ENCODE peak calls at places on chromosomes 16 and 17, in six cellular contexts. Y is stimulated activated CD4-positive, alpha-beta T cell treated with anti-CD3 and anti-CD28 coated beads, Interleukin-2, amount 100 ng/mL, for 24 hours; I is M059J; B is heart right ventricle; S is SK-MEL-5; G is T-helper 2 cell. W is an unnamed sample.

GRCh38 chr16:67286441-67287235 is 7.3 kb downstream of the PLEKHG4 start:
- DNase-seq in Y (no peak), I (peak), B (no peak), S (no peak), G (no peak), W (no peak)

GRCh38 chr16:84252214-84252613 is 12.4 kb upstream of the KCNG4 start:
- DNase-seq in Y (no peak), I (no peak), B (no peak), S (no peak), G (no peak), W (no peak)

GRCh38 chr17:38735161-38735997 is 5.2 kb downstream of the CISD3 start:
- DNase-seq in Y (peak), I (no peak), B (peak), S (peak), G (peak), W (no peak)

GRCh38 chr17:17363638-17364337 is 60.6 kb downstream of the NT5M start:
- DNase-seq in Y (no peak), I (no peak), B (no peak), S (no peak), G (no peak), W (no peak)

GRCh38 chr16:14232106-14232890 is 161.2 kb downstream of the MRTFB start:
- DNase-seq in Y (no peak), I (no peak), B (no peak), S (no peak), G (no peak), W (no peak)

GRCh38 chr17:9729735-9730420 is 61.5 kb downstream of the DHRS7C start:
- DNase-seq in Y (no peak), I (peak), B (no peak), S (no peak), G (no peak), W (no peak)

GRCh38 chr17:36877774-36878173 is 59.5 kb upstream of the LHX1 start:
- DNase-seq in Y (no peak), I (peak), B (no peak), S (no peak), G (no peak), W (no peak)

GRCh38 chr17:17171991-17172939 is 33.9 kb downstream of the PLD6 start:
- DNase-seq in Y (no peak), I (no peak), B (peak), S (no peak), G (no peak), W (peak)

GRCh38 chr17:63498621-63499195 is 21.8 kb downstream of the ACE start:
- DNase-seq in Y (no peak), I (peak), B (no peak), S (peak), G (no peak), W (no peak)

GRCh38 chr16:3971261-3971660 is 90.7 kb upstream of the CREBBP start:
- DNase-seq in Y (no peak), I (peak), B (no peak), S (no peak), G (no peak), W (no peak)

GRCh38 chr17:82356845-82357355 is 2.1 kb upstream of the TEX19 start:
- DNase-seq in Y (no peak), I (no peak), B (no peak), S (no peak), G (no peak), W (no peak)

GRCh38 chr16:46875243-46875642 is 8.9 kb upstream of the GPT2 start:
- DNase-seq in Y (no peak), I (no peak), B (no peak), S (no peak), G (no peak), W (no peak)

GRCh38 chr16:11067266-11067665 is 122.9 kb downstream of the CLEC16A start:
- DNase-seq in Y (no peak), I (no peak), B (no peak), S (no peak), G (no peak), W (no peak)

GRCh38 chr17:75864448-75864871 is 9.3 kb upstream of the WBP2 start:
- DNase-seq in Y (peak), I (peak), B (peak), S (no peak), G (no peak), W (no peak)

GRCh38 chr17:40484973-40485530 is 16.4 kb downstream of the TNS4 start:
- DNase-seq in Y (no peak), I (no peak), B (no peak), S (no peak), G (no peak), W (no peak)

GRCh38 chr16:79599837-79600635 is 501 bp downstream of the MAF start:
- DNase-seq in Y (peak), I (peak), B (peak), S (peak), G (peak), W (peak)

GRCh38 chr17:72978593-72979218 is 113.8 kb downstream of the SLC39A11 start:
- DNase-seq in Y (no peak), I (no peak), B (no peak), S (peak), G (no peak), W (no peak)

GRCh38 chr17:42773290-42774035 is at the start of gene VPS25:
- DNase-seq in Y (peak), I (peak), B (peak), S (peak), G (peak), W (peak)

GRCh38 chr16:57151369-57151768 is 34.5 kb downstream of the PSME3IP1 start:
- DNase-seq in Y (no peak), I (no peak), B (no peak), S (no peak), G (no peak), W (peak)

GRCh38 chr16:89722392-89723278 is 1.3 kb downstream of the ZNF276 start:
- DNase-seq in Y (peak), I (no peak), B (peak), S (no peak), G (peak), W (no peak)